ENCODE peak calls at places on chromosomes 13 and 19, in four cellular contexts. One of them, this sample, is unnamed.

GRCh38 chr19:38683393-38684077 is 36.1 kb downstream of the ACTN4 start:
- DNase-seq in CD4-positive, alpha-beta T cell: peak; percentile 49
- DNase-seq in body of pancreas: peak; percentile 98
- DNase-seq in CD8-positive, alpha-beta T cell: peak; percentile 71
- DNase-seq in this sample: peak; percentile 98

GRCh38 chr19:38544569-38545315 is 73.0 kb downstream of the MAP4K1 start:
- DNase-seq in CD4-positive, alpha-beta T cell: no peak
- DNase-seq in body of pancreas: no peak
- DNase-seq in CD8-positive, alpha-beta T cell: no peak
- DNase-seq in this sample: no peak

GRCh38 chr19:47352095-47352494 is 3.0 kb downstream of the DHX34 start:
- DNase-seq in CD4-positive, alpha-beta T cell: no peak
- DNase-seq in body of pancreas: no peak
- DNase-seq in CD8-positive, alpha-beta T cell: no peak
- DNase-seq in this sample: no peak

GRCh38 chr13:53873558-53873957 is 844.9 kb downstream of the OLFM4 start:
- DNase-seq in CD4-positive, alpha-beta T cell: no peak
- DNase-seq in body of pancreas: no peak
- DNase-seq in CD8-positive, alpha-beta T cell: peak; percentile 10
- DNase-seq in this sample: no peak

GRCh38 chr19:911197-912033 is 1.6 kb downstream of the R3HDM4 start:
- DNase-seq in CD4-positive, alpha-beta T cell: no peak
- DNase-seq in body of pancreas: no peak
- DNase-seq in CD8-positive, alpha-beta T cell: peak; percentile 24
- DNase-seq in this sample: peak; percentile 35

GRCh38 chr13:32056316-32056715 is 24.7 kb downstream of the FRY start:
- DNase-seq in CD4-positive, alpha-beta T cell: no peak
- DNase-seq in body of pancreas: no peak
- DNase-seq in CD8-positive, alpha-beta T cell: no peak
- DNase-seq in this sample: no peak

GRCh38 chr13:93226065-93226622 is 463 bp upstream of the GPC6 start:
- DNase-seq in CD4-positive, alpha-beta T cell: no peak
- DNase-seq in body of pancreas: no peak
- DNase-seq in CD8-positive, alpha-beta T cell: no peak
- DNase-seq in this sample: no peak

GRCh38 chr19:51688665-51689571 is 4.2 kb upstream of the SPACA6 start:
- DNase-seq in CD4-positive, alpha-beta T cell: no peak
- DNase-seq in body of pancreas: peak; percentile 87
- DNase-seq in CD8-positive, alpha-beta T cell: no peak
- DNase-seq in this sample: peak; percentile 94

GRCh38 chr13:93307651-93308050 is 81.0 kb downstream of the GPC6 start:
- DNase-seq in CD4-positive, alpha-beta T cell: no peak
- DNase-seq in body of pancreas: no peak
- DNase-seq in CD8-positive, alpha-beta T cell: no peak
- DNase-seq in this sample: no peak

GRCh38 chr19:4636151-4636717 is 3.1 kb upstream of the TNFAIP8L1 start:
- DNase-seq in CD4-positive, alpha-beta T cell: peak; percentile 74
- DNase-seq in body of pancreas: peak; percentile 52
- DNase-seq in CD8-positive, alpha-beta T cell: peak; percentile 67
- DNase-seq in this sample: peak; percentile 70

GRCh38 chr13:35856084-35856483 is 275.1 kb downstream of the DCLK1 start:
- DNase-seq in CD4-positive, alpha-beta T cell: no peak
- DNase-seq in body of pancreas: no peak
- DNase-seq in CD8-positive, alpha-beta T cell: no peak
- DNase-seq in this sample: no peak

GRCh38 chr13:35927554-35927953 is 203.6 kb downstream of the DCLK1 start:
- DNase-seq in CD4-positive, alpha-beta T cell: no peak
- DNase-seq in body of pancreas: peak; percentile 32
- DNase-seq in CD8-positive, alpha-beta T cell: no peak
- DNase-seq in this sample: peak; percentile 39

GRCh38 chr19:50794074-50794777 is 4.0 kb downstream of the ACP4 start:
- DNase-seq in CD4-positive, alpha-beta T cell: no peak
- DNase-seq in body of pancreas: peak; percentile 58
- DNase-seq in CD8-positive, alpha-beta T cell: no peak
- DNase-seq in this sample: no peak

GRCh38 chr13:31885994-31886393 is 145.6 kb upstream of the FRY start:
- DNase-seq in CD4-positive, alpha-beta T cell: no peak
- DNase-seq in body of pancreas: no peak
- DNase-seq in CD8-positive, alpha-beta T cell: no peak
- DNase-seq in this sample: no peak

GRCh38 chr13:78978381-78978998 is 319.5 kb upstream of the OBI1 start:
- DNase-seq in CD4-positive, alpha-beta T cell: peak; percentile 14
- DNase-seq in body of pancreas: peak; percentile 67
- DNase-seq in CD8-positive, alpha-beta T cell: no peak
- DNase-seq in this sample: peak; percentile 16

GRCh38 chr19:10701955-10702307 is 692 bp downstream of the QTRT1 start:
- DNase-seq in CD4-positive, alpha-beta T cell: no peak
- DNase-seq in body of pancreas: no peak
- DNase-seq in CD8-positive, alpha-beta T cell: no peak
- DNase-seq in this sample: no peak

GRCh38 chr13:81080911-81081454 is 740.1 kb upstream of the SPRY2 start:
- DNase-seq in CD4-positive, alpha-beta T cell: no peak
- DNase-seq in body of pancreas: no peak
- DNase-seq in CD8-positive, alpha-beta T cell: no peak
- DNase-seq in this sample: no peak

GRCh38 chr19:29724102-29724641 is 9.1 kb upstream of the C19orf12 start:
- DNase-seq in CD4-positive, alpha-beta T cell: no peak
- DNase-seq in body of pancreas: no peak
- DNase-seq in CD8-positive, alpha-beta T cell: peak; percentile 51
- DNase-seq in this sample: no peak

GRCh38 chr19:3159565-3159964 is 19.0 kb upstream of the S1PR4 start:
- DNase-seq in CD4-positive, alpha-beta T cell: no peak
- DNase-seq in body of pancreas: no peak
- DNase-seq in CD8-positive, alpha-beta T cell: no peak
- DNase-seq in this sample: no peak
- TF ChIP-seq CTCF in CD4-positive, alpha-beta T cell: no peak
- TF ChIP-seq CTCF in body of pancreas: no peak
- TF ChIP-seq CTCF in CD8-positive, alpha-beta T cell: no peak
- TF ChIP-seq CTCF in this sample: no peak

GRCh38 chr19:44517146-44517545 is 12.3 kb downstream of the CEACAM20 start:
- DNase-seq in CD4-positive, alpha-beta T cell: no peak
- DNase-seq in body of pancreas: no peak
- DNase-seq in CD8-positive, alpha-beta T cell: no peak
- DNase-seq in this sample: no peak

GRCh38 chr19:44515907-44516306 is 13.6 kb downstream of the CEACAM20 start:
- DNase-seq in CD4-positive, alpha-beta T cell: no peak
- DNase-seq in body of pancreas: no peak
- DNase-seq in CD8-positive, alpha-beta T cell: no peak
- DNase-seq in this sample: no peak

GRCh38 chr19:44509478-44509877 is 9.2 kb upstream of the ZNF180 start:
- DNase-seq in CD4-positive, alpha-beta T cell: no peak
- DNase-seq in body of pancreas: no peak
- DNase-seq in CD8-positive, alpha-beta T cell: no peak
- DNase-seq in this sample: no peak

GRCh38 chr19:44515031-44515430 is 14.4 kb downstream of the CEACAM20 start:
- DNase-seq in CD4-positive, alpha-beta T cell: no peak
- DNase-seq in body of pancreas: no peak
- DNase-seq in CD8-positive, alpha-beta T cell: no peak
- DNase-seq in this sample: no peak

DNA sequence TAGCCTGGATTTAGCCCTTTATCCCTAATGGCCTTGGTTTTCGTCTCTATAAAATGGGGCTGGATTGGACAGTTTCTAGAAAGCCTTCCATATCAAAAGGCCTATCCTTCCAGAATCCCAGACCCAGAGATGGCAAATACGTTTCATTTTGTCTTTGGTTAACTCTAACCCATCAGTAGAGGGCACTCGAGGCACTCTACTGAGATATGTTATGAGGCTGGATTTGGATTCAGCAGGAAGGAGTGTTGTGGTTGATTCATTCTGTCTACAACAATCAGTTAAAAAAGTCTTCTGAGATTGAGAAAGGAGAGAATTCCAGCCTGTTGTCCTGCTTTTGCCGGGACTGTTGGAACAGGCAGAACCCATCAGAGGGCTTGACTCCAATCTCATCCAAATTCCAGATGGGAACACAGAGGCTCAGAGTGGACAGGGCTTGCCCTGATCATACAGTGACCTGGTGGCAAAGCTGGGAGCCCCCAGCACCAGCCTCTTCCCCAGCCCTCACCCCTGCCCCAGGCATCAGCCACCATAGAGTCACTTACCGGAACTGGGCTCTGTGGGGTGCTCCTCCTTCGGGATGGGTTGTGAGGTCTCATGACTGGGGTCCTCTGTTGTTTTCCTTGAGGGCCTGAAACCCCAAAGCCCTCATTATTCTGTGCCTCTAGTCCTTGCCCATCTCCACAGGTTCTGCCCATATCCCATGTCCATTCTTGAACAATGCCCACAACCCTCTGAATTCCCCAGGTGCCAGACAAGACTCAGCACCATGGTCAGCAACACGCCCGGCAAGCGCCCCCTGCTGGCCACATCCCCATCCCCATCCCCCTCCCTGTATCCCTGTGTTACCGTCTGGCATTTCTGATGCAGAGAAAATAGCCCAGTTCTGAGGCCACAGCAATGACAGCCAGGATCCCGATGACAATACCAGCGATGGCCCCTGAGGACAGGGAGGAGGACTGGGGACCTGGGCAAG is 12.3 kb upstream of the ZNF180 start:
- DNase-seq in CD4-positive, alpha-beta T cell: no peak
- DNase-seq in body of pancreas: no peak
- DNase-seq in CD8-positive, alpha-beta T cell: no peak
- DNase-seq in this sample: no peak
- TF ChIP-seq CTCF in CD4-positive, alpha-beta T cell: no peak
- TF ChIP-seq CTCF in body of pancreas: no peak
- TF ChIP-seq CTCF in CD8-positive, alpha-beta T cell: no peak
- TF ChIP-seq CTCF in this sample: peak; percentile 16

DNA sequence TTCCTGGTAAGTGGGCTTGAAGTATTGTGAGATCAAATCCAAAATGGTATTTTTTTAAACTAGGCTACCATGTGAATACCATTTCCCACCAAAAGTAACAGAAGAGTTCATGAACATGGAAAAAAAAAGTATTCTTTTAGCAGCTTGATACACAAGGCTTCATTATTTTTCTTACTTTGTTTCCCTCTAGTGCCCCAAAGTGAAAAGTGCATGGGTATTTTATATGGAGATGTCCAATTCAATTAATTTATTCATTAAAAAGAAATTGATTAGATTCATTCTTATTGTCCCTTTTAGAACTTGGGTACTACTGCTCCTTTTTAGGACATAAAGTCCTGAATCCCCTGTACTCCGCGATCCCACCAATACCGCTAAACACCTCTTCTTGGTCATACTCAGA is 28.6 kb upstream of the SCEL start:
- DNase-seq in CD4-positive, alpha-beta T cell: no peak
- DNase-seq in body of pancreas: no peak
- DNase-seq in CD8-positive, alpha-beta T cell: no peak
- DNase-seq in this sample: no peak
- TF ChIP-seq CTCF in CD4-positive, alpha-beta T cell: no peak
- TF ChIP-seq CTCF in body of pancreas: no peak
- TF ChIP-seq CTCF in CD8-positive, alpha-beta T cell: no peak
- TF ChIP-seq CTCF in this sample: peak; percentile 23

GRCh38 chr13:46089213-46089612 is 15.6 kb downstream of the CPB2 start:
- DNase-seq in CD4-positive, alpha-beta T cell: no peak
- DNase-seq in body of pancreas: no peak
- DNase-seq in CD8-positive, alpha-beta T cell: no peak
- DNase-seq in this sample: no peak

GRCh38 chr13:46100191-46100877 is 4.5 kb downstream of the CPB2 start:
- DNase-seq in CD4-positive, alpha-beta T cell: no peak
- DNase-seq in body of pancreas: no peak
- DNase-seq in CD8-positive, alpha-beta T cell: no peak
- DNase-seq in this sample: no peak

GRCh38 chr13:46097663-46098062 is 7.2 kb downstream of the CPB2 start:
- DNase-seq in CD4-positive, alpha-beta T cell: no peak
- DNase-seq in body of pancreas: no peak
- DNase-seq in CD8-positive, alpha-beta T cell: no peak
- DNase-seq in this sample: no peak

GRCh38 chr13:46097015-46097414 is 7.8 kb downstream of the CPB2 start:
- DNase-seq in CD4-positive, alpha-beta T cell: no peak
- DNase-seq in body of pancreas: peak; percentile 25
- DNase-seq in CD8-positive, alpha-beta T cell: no peak
- DNase-seq in this sample: no peak

DNA sequence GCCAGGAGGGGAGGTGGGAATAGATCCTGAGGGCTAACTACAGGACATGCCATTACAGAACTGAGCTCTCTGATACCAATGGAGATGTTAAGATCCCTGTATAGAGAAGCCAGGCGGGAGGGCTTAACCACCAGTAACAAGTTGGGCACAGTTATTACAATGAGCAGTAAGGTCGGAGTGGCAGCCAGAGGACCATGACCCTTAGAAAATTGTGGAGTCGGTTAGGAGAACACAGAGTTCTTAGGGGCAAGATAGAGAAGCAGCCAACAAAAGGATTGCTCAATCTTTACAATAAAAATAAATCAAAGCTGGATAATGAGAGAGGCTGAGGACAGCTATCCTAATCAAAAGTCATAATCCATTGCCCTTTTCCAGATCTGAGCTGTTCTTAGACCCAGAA is 10.4 kb downstream of the CPB2 start:
- DNase-seq in CD4-positive, alpha-beta T cell: no peak
- DNase-seq in body of pancreas: no peak
- DNase-seq in CD8-positive, alpha-beta T cell: no peak
- DNase-seq in this sample: no peak
- TF ChIP-seq CTCF in CD4-positive, alpha-beta T cell: no peak
- TF ChIP-seq CTCF in body of pancreas: no peak
- TF ChIP-seq CTCF in CD8-positive, alpha-beta T cell: no peak
- TF ChIP-seq CTCF in this sample: no peak

This sample was measured in adrenal gland.